ENCODE peak calls at places on chromosomes 12 and 14, in six cellular contexts. Z is GM12878, C is K562, W is NB4, H is A549, X is HepG2. M is an unnamed sample.

GRCh38 chr14:61756135-61756534 is 6.1 kb upstream of the SNAPC1 start:
- DNase-seq in Z (no peak), C (no peak), W (no peak), H (no peak), X (no peak), M (no peak)

GRCh38 chr14:25833341-25834121 is 764.3 kb downstream of the NOVA1 start:
- DNase-seq in Z (no peak), C (no peak), W (peak), H (no peak), X (peak), M (peak)

GRCh38 chr12:3097186-3097804 is 20.1 kb downstream of the TSPAN9 start:
- DNase-seq in Z (no peak), C (peak), W (no peak), H (no peak), X (peak), M (peak)

GRCh38 chr12:95484524-95484923 is 10.6 kb downstream of the METAP2 start:
- DNase-seq in Z (no peak), C (no peak), W (no peak), H (no peak), X (no peak), M (peak)

GRCh38 chr12:62191747-62192485 is 68.3 kb upstream of the USP15 start:
- DNase-seq in Z (no peak), C (no peak), W (no peak), H (no peak), X (no peak), M (peak)

GRCh38 chr14:105328678-105329390 is 14.3 kb downstream of the PACS2 start:
- DNase-seq in Z (no peak), C (no peak), W (peak), H (no peak), X (no peak), M (no peak)

GRCh38 chr14:31320216-31320615 is 100.1 kb downstream of the HEATR5A start:
- DNase-seq in Z (no peak), C (no peak), W (no peak), H (no peak), X (no peak), M (no peak)

GRCh38 chr14:99628832-99629618 is 15.9 kb upstream of the HHIPL1 start:
- DNase-seq in Z (no peak), C (peak), W (peak), H (peak), X (peak), M (peak)

GRCh38 chr12:94644622-94645021 is 5.7 kb downstream of the TMCC3 start:
- DNase-seq in Z (peak), C (no peak), W (peak), H (no peak), X (no peak), M (peak)

GRCh38 chr12:95804296-95804695 is 13.7 kb upstream of the NTN4 start:
- DNase-seq in Z (no peak), C (no peak), W (no peak), H (no peak), X (no peak), M (no peak)

GRCh38 chr14:36238666-36239363 is 62.3 kb upstream of the PTCSC3 start:
- DNase-seq in Z (no peak), C (no peak), W (peak), H (no peak), X (no peak), M (no peak)

GRCh38 chr14:70416717-70417349 is at the start of gene SYNJ2BP:
- DNase-seq in Z (peak), C (peak), W (peak), H (peak), X (peak), M (peak)

GRCh38 chr12:57237952-57238853 is 8.7 kb downstream of the SHMT2 start:
- DNase-seq in Z (no peak), C (peak), W (no peak), H (no peak), X (no peak), M (no peak)

GRCh38 chr12:53190108-53190729 is 9.5 kb upstream of the CSAD start:
- DNase-seq in Z (no peak), C (peak), W (peak), H (peak), X (peak), M (peak)

GRCh38 chr12:56315256-56315625 is 547 bp downstream of the CNPY2 start:
- DNase-seq in Z (no peak), C (peak), W (no peak), H (no peak), X (no peak), M (no peak)

GRCh38 chr14:64717870-64718269 is 13.6 kb downstream of the PLEKHG3 start:
- DNase-seq in Z (no peak), C (no peak), W (no peak), H (no peak), X (no peak), M (no peak)

GRCh38 chr12:61348871-61349270 is 911.3 kb upstream of the USP15 start:
- DNase-seq in Z (no peak), C (no peak), W (no peak), H (no peak), X (no peak), M (no peak)

GRCh38 chr14:73462078-73462715 is 3.9 kb upstream of the NUMB start:
- DNase-seq in Z (no peak), C (peak), W (peak), H (peak), X (peak), M (peak)

GRCh38 chr14:72256055-72256454 is 323.8 kb downstream of the RGS6 start:
- DNase-seq in Z (no peak), C (no peak), W (no peak), H (no peak), X (no peak), M (no peak)

GRCh38 chr12:95218164-95218851 is 701 bp downstream of the VEZT start:
- DNase-seq in Z (peak), C (peak), W (peak), H (peak), X (no peak), M (peak)

GRCh38 chr12:77940011-77940423 is 109.3 kb downstream of the NAV3 start:
- DNase-seq in Z (no peak), C (no peak), W (no peak), H (peak), X (no peak), M (peak)

GRCh38 chr14:102212845-102213244 is 73.1 kb downstream of the WDR20 start:
- DNase-seq in Z (no peak), C (no peak), W (no peak), H (no peak), X (no peak), M (no peak)

GRCh38 chr14:60925286-60925685 is 55.6 kb downstream of the TRMT5 start:
- DNase-seq in Z (no peak), C (no peak), W (no peak), H (no peak), X (no peak), M (peak)

GRCh38 chr12:99339663-99340062 is 307.9 kb upstream of the GARIN6 start:
- DNase-seq in Z (no peak), C (no peak), W (no peak), H (no peak), X (no peak), M (no peak)

GRCh38 chr12:2422591-2422990 is 369.8 kb downstream of the CACNA1C start:
- DNase-seq in Z (no peak), C (no peak), W (no peak), H (no peak), X (no peak), M (no peak)

GRCh38 chr12:48286665-48287064 is 64.1 kb downstream of the ZNF641 start:
- DNase-seq in Z (no peak), C (peak), W (peak), H (no peak), X (peak), M (no peak)

GRCh38 chr14:100279563-100279962 is 26.7 kb downstream of the SLC25A29 start:
- DNase-seq in Z (no peak), C (no peak), W (no peak), H (no peak), X (no peak), M (no peak)

GRCh38 chr14:74346341-74346740 is 1.9 kb upstream of the VRTN start:
- DNase-seq in Z (no peak), C (no peak), W (no peak), H (no peak), X (no peak), M (no peak)

GRCh38 chr12:45946435-45946834 is 43.9 kb downstream of the SCAF11 start:
- DNase-seq in Z (no peak), C (no peak), W (no peak), H (no peak), X (no peak), M (no peak)

GRCh38 chr12:105257321-105257728 is 21.4 kb upstream of the APPL2 start:
- DNase-seq in Z (no peak), C (no peak), W (no peak), H (no peak), X (no peak), M (peak)

GRCh38 chr12:96878704-96879103 is 28.4 kb upstream of the NEDD1 start:
- DNase-seq in Z (no peak), C (no peak), W (no peak), H (no peak), X (no peak), M (no peak)

GRCh38 chr12:4960030-4960429 is 50.3 kb downstream of the KCNA1 start:
- DNase-seq in Z (no peak), C (no peak), W (no peak), H (no peak), X (no peak), M (no peak)

GRCh38 chr14:94971750-94972149 is 185.6 kb downstream of the DICER1 start:
- DNase-seq in Z (no peak), C (no peak), W (no peak), H (no peak), X (no peak), M (no peak)

GRCh38 chr14:38500125-38500524 is 244.2 kb upstream of the CLEC14A start:
- DNase-seq in Z (no peak), C (no peak), W (no peak), H (no peak), X (no peak), M (no peak)

DNA sequence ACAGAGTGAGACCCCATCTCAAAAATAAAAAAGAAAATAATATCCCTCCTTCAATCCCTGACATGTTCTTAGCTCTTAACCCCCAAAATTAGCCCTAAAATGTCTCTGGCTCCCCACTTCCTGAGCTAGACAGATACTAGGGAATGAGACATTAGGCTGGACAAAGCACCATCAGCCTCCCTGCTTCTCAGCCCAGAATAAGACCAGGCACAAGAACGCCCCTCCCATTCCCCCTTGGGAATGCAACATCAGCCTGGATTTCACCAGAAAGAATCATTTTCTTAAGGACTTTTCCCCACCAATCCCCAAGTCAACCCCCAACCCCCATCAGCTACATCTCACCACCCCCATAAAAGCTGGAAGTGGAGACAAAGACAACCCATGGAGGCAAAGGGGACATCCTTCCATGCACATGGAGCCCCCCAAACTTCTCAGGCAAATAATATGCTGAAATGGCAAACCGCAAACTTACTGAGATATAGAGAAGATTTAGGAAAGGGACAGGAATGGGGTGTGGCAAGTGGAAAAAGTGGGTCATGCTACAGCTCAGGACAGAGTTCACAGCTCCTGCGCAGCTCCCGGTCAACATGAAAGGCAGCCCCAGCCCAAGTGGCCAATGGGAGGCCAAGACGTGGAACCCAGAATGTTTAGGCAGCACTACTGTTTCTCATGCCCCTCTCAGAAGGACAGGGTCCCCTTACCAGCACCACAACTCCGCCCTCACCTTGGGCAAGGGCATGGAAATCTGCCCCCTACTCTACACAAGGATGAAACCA is 2.7 kb downstream of the CHD4 start:
- DNase-seq in Z (no peak), C (no peak), W (no peak), H (no peak), X (no peak), M (no peak)
- TF ChIP-seq MYC in Z (no peak), C (no peak), W (no peak), H (no peak), X (no peak), M (no peak)

DNA sequence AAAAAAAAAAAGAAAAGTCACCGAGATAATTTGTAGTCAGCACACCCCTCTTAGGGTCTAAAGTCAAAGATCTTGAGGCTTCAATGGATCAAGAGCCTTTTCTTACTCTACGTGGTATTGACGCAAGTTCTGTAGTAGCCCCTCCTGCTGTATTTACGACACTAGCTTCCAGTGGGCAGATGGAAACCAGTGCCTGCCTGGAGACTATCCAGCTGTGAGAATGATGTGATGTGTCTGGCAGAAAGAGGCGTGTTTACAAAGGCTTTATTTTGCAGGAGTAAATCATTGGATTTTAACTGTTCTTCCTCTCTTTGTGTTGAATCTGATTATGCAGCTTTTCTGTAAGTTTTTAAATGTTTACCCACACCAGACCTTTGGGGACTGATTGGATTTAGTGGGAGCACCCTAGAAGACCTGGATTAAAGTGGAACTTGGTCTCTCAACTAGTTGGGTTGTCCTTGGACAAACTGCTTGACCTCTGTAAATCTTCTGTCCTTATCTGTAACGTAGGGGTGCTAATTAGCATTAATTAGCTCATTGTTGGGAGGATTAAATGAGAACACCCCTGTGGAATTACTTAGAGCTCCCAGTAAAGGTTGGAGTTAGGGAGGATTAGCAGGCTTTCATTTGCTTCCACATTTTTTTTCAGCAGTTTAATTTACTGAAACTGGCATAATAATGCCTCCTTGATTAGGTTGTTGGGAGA is 72.4 kb downstream of the RASSF3 start:
- DNase-seq in Z (no peak), C (no peak), W (peak), H (no peak), X (no peak), M (peak)
- TF ChIP-seq MYC in Z (no peak), C (no peak), W (no peak), H (no peak), X (no peak), M (no peak)

DNA sequence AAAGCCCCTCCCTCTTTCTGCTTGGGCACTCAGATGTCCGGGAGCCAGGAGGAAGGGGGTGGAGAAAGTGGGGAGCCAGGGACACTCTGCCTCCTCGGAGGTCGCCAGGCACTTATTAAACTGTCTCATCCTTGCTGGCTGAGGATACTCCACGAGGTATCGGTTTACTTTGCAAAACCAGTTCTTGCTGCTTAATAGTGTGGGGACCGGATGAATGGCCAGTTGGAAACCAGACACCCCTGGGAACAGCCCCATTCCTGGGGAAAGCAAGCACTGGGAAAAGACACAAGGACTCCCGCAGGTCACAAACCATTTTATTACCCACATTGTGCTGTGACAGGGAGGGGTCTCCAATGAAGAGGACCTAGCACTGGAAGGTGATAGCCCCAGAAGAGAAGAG is 34.2 kb downstream of the CCDC88C start:
- DNase-seq in Z (no peak), C (no peak), W (no peak), H (no peak), X (no peak), M (no peak)
- TF ChIP-seq MYC in Z (no peak), C (no peak), W (no peak), H (no peak), X (no peak), M (no peak)

DNA sequence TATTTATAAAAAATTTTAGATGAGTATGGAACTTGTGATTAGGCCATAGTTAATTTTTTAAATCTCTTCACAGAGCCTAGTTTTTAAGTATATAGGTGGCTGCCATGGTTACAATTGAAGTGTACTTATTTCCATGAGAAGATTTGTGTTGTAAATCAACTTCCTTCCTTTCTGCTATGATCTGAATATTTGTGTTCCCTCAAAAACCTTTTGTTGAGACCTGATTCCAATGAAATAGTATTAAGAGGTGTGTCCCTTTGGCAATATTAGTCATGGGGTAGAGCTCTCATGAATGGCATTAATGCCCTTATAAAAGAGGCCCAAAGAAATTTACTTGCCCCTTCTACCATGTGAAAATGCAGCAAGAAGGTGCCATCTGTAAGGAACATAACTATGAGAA is 28.8 kb downstream of the ETNK1 start:
- DNase-seq in Z (no peak), C (no peak), W (no peak), H (no peak), X (no peak), M (peak)
- TF ChIP-seq MYC in Z (no peak), C (no peak), W (no peak), H (no peak), X (no peak), M (no peak)

GRCh38 chr14:45199246-45199645 is 53.8 kb downstream of the MIS18BP1 start:
- DNase-seq in Z (no peak), C (no peak), W (no peak), H (no peak), X (no peak), M (no peak)

GRCh38 chr14:45201908-45202307 is 51.1 kb downstream of the MIS18BP1 start:
- DNase-seq in Z (no peak), C (peak), W (peak), H (no peak), X (peak), M (peak)

GRCh38 chr14:45194964-45195363 is 58.0 kb downstream of the MIS18BP1 start:
- DNase-seq in Z (no peak), C (no peak), W (no peak), H (no peak), X (no peak), M (no peak)

GRCh38 chr14:45204241-45204640 is 48.8 kb downstream of the MIS18BP1 start:
- DNase-seq in Z (no peak), C (no peak), W (no peak), H (no peak), X (no peak), M (no peak)

DNA sequence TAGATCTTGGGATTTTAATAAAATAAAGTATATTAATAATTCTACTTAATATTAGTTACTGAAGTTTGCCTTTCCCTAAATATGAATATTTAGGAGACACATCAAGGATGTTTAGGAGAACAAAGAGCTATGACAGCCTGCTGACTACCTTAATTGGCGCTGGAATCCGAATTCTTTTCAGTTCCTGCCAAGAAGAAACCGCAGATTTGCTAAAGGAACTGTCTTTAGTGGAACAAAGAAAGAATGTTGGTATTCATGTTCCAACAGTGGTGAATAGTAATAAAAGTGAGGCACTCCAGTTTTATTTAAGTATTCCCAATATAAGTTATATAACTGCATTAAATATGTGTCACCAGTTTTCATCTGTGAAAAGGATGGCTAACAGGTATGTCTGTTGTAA is 54.5 kb downstream of the MIS18BP1 start:
- DNase-seq in Z (no peak), C (no peak), W (no peak), H (no peak), X (no peak), M (no peak)
- TF ChIP-seq MYC in Z (no peak), C (no peak), W (no peak), H (no peak), X (no peak), M (no peak)

GRCh38 chr12:19572920-19573558 is 133.7 kb downstream of the AEBP2 start:
- DNase-seq in Z (no peak), C (peak), W (peak), H (no peak), X (peak), M (peak)
- TF ChIP-seq MYC in Z (no peak), C (no peak), W (peak), H (no peak), X (no peak), M (no peak)

DNA sequence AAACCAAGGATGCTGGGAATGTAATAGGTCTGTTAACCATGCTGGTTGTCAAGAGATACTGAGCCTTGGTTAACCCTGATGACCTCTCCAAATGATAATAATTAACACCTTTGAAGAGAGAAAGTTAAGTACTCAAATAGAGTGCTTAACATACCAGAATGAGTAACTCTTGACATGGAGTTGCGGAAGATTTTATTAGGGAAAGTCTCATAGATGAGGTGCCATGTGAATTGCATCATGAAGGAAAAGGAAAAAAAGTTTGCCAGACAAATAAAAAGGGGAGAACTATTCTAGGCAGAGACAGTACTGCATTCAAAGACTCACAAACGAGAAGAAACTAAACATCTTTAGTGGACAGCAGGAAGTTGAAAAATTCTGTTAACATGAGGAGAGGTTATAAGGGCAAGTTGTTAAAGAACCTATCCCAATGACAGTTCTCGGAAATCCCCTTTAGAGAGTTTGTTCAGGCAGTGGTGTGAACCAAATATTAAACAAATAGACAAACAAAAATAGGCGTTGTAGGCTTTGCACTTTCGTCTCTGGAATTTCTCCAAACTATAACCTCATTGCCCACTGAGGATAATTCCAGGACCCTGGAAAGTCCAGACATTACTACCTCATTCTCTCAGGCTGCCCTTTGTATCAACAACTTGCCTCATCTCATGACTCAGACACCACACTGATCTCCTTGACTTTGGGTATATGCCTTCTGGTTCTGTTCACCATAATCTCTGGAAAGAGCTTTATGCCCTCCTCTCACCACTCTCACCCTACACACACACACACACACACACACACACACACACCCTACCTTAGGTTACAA is 435.0 kb downstream of the GXYLT1 start:
- DNase-seq in Z (no peak), C (no peak), W (no peak), H (peak), X (no peak), M (peak)
- TF ChIP-seq MYC in Z (no peak), C (no peak), W (no peak), H (no peak), X (no peak), M (no peak)